ENCODE peak calls at places on chromosomes 3 and 15, in seven cellular contexts. One of them, this sample, is unnamed. For H3K9me3 and H3K4me1, the result is how much of the 10 kb centered on the place peaks cover.

GRCh38 chr15:84839714-84840113 is 22.6 kb downstream of the ALPK3 start:
- DNase-seq in A549: no peak
- DNase-seq in mammary epithelial cell: no peak
- DNase-seq in upper lobe of right lung: no peak
- DNase-seq in thyroid gland: no peak
- DNase-seq in heart right ventricle: no peak
- DNase-seq in psoas muscle: no peak
- DNase-seq in this sample: no peak

GRCh38 chr3:19105826-19106225 is 42.5 kb upstream of the KCNH8 start:
- DNase-seq in heart right ventricle: no peak
- DNase-seq in thyroid gland: no peak
- DNase-seq in psoas muscle: no peak
- DNase-seq in mammary epithelial cell: no peak
- DNase-seq in upper lobe of right lung: no peak
- DNase-seq in A549: no peak
- DNase-seq in this sample: no peak

GRCh38 chr15:63939531-63940130 is 105.9 kb upstream of the HERC1 start:
- DNase-seq in thyroid gland: peak
- DNase-seq in upper lobe of right lung: no peak
- DNase-seq in A549: no peak
- DNase-seq in psoas muscle: peak
- DNase-seq in mammary epithelial cell: no peak
- DNase-seq in heart right ventricle: peak
- DNase-seq in this sample: no peak

GRCh38 chr3:123695731-123696640 is 111.1 kb upstream of the HACD2 start:
- DNase-seq in thyroid gland: no peak
- DNase-seq in upper lobe of right lung: no peak
- DNase-seq in heart right ventricle: no peak
- DNase-seq in psoas muscle: no peak
- DNase-seq in A549: no peak
- DNase-seq in mammary epithelial cell: no peak
- DNase-seq in this sample: no peak

GRCh38 chr3:161265916-161266571 is 44.9 kb downstream of the NMD3 start:
- DNase-seq in A549: no peak
- DNase-seq in mammary epithelial cell: peak
- DNase-seq in thyroid gland: no peak
- DNase-seq in heart right ventricle: no peak
- DNase-seq in upper lobe of right lung: no peak
- DNase-seq in psoas muscle: no peak
- DNase-seq in this sample: no peak

GRCh38 chr15:89430530-89431341 is 65.6 kb downstream of the RHCG start:
- DNase-seq in heart right ventricle: peak
- DNase-seq in psoas muscle: peak
- DNase-seq in thyroid gland: peak
- DNase-seq in A549: peak
- DNase-seq in mammary epithelial cell: peak
- DNase-seq in upper lobe of right lung: peak
- DNase-seq in this sample: peak

GRCh38 chr15:49649987-49650386 is 29.1 kb downstream of the DTWD1 start:
- DNase-seq in A549: no peak
- DNase-seq in thyroid gland: no peak
- DNase-seq in mammary epithelial cell: no peak
- DNase-seq in upper lobe of right lung: no peak
- DNase-seq in psoas muscle: no peak
- DNase-seq in heart right ventricle: no peak
- DNase-seq in this sample: no peak

GRCh38 chr3:194727435-194728128 is 41.9 kb downstream of the FAM43A start:
- DNase-seq in mammary epithelial cell: no peak
- DNase-seq in psoas muscle: no peak
- DNase-seq in heart right ventricle: no peak
- DNase-seq in upper lobe of right lung: no peak
- DNase-seq in thyroid gland: no peak
- DNase-seq in A549: no peak
- DNase-seq in this sample: no peak

GRCh38 chr3:177150970-177151627 is 46.2 kb downstream of the TBL1XR1 start:
- DNase-seq in heart right ventricle: no peak
- DNase-seq in mammary epithelial cell: peak
- DNase-seq in A549: peak
- DNase-seq in psoas muscle: no peak
- DNase-seq in upper lobe of right lung: no peak
- DNase-seq in thyroid gland: no peak
- DNase-seq in this sample: no peak

GRCh38 chr3:33975463-33975862 is 177.0 kb downstream of the PDCD6IP start:
- DNase-seq in mammary epithelial cell: no peak
- DNase-seq in thyroid gland: no peak
- DNase-seq in heart right ventricle: no peak
- DNase-seq in upper lobe of right lung: no peak
- DNase-seq in A549: no peak
- DNase-seq in psoas muscle: no peak
- DNase-seq in this sample: no peak

GRCh38 chr3:87350367-87351199 is 74.2 kb upstream of the POU1F1 start:
- DNase-seq in heart right ventricle: no peak
- DNase-seq in upper lobe of right lung: no peak
- DNase-seq in A549: peak
- DNase-seq in mammary epithelial cell: peak
- DNase-seq in thyroid gland: no peak
- DNase-seq in psoas muscle: no peak
- DNase-seq in this sample: peak

GRCh38 chr3:137946341-137946973 is 63.5 kb upstream of the CLDN18 start:
- DNase-seq in psoas muscle: no peak
- DNase-seq in heart right ventricle: peak
- DNase-seq in mammary epithelial cell: peak
- DNase-seq in upper lobe of right lung: peak
- DNase-seq in thyroid gland: peak
- DNase-seq in A549: peak
- DNase-seq in this sample: peak

GRCh38 chr3:74119221-74119620 is 494.5 kb upstream of the PDZRN3 start:
- DNase-seq in A549: no peak
- DNase-seq in mammary epithelial cell: no peak
- DNase-seq in psoas muscle: no peak
- DNase-seq in upper lobe of right lung: no peak
- DNase-seq in heart right ventricle: no peak
- DNase-seq in thyroid gland: no peak
- DNase-seq in this sample: no peak

GRCh38 chr3:62585861-62586260 is 212.5 kb upstream of the FEZF2 start:
- DNase-seq in A549: no peak
- DNase-seq in thyroid gland: no peak
- DNase-seq in heart right ventricle: no peak
- DNase-seq in psoas muscle: no peak
- DNase-seq in mammary epithelial cell: no peak
- DNase-seq in upper lobe of right lung: no peak
- DNase-seq in this sample: no peak

DNA sequence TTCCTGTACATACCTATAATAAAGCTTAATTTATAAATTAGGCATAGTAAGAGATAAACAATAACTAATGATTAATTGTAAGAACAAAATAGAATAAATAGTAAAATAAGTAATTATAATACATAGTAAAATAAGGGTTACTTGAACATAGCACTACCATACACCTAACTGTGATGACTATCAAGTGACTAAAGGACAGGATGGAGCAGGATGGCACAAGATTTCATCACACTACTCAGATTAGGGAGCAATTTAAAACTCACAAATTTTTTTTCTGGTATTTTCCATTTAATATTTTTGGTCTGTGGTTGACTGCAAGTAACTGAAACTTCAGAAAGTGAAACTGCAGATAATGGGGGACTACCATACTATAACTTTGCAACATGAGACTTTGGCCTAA is 14.8 kb downstream of the RFX7 start:
- DNase-seq in psoas muscle: no peak
- DNase-seq in heart right ventricle: no peak
- DNase-seq in upper lobe of right lung: no peak
- DNase-seq in mammary epithelial cell: no peak
- DNase-seq in thyroid gland: no peak
- DNase-seq in A549: no peak
- DNase-seq in this sample: no peak
- H3K9me3 ChIP-seq in psoas muscle: under half
- H3K9me3 ChIP-seq in heart right ventricle: half or more
- H3K9me3 ChIP-seq in upper lobe of right lung: under half
- H3K9me3 ChIP-seq in mammary epithelial cell: under half
- H3K9me3 ChIP-seq in thyroid gland: under half
- H3K9me3 ChIP-seq in A549: half or more
- H3K9me3 ChIP-seq in this sample: under half

GRCh38 chr3:156685198-156685597 is 10.8 kb downstream of the TIPARP start:
- DNase-seq in mammary epithelial cell: peak
- DNase-seq in psoas muscle: no peak
- DNase-seq in A549: peak
- DNase-seq in upper lobe of right lung: no peak
- DNase-seq in thyroid gland: no peak
- DNase-seq in heart right ventricle: no peak
- DNase-seq in this sample: no peak

GRCh38 chr3:156687023-156687422 is 12.6 kb downstream of the TIPARP start:
- DNase-seq in A549: no peak
- DNase-seq in mammary epithelial cell: no peak
- DNase-seq in psoas muscle: no peak
- DNase-seq in upper lobe of right lung: no peak
- DNase-seq in heart right ventricle: no peak
- DNase-seq in thyroid gland: no peak
- DNase-seq in this sample: no peak

GRCh38 chr3:156682963-156683362 is 8.6 kb downstream of the TIPARP start:
- DNase-seq in psoas muscle: no peak
- DNase-seq in A549: no peak
- DNase-seq in mammary epithelial cell: no peak
- DNase-seq in upper lobe of right lung: no peak
- DNase-seq in thyroid gland: no peak
- DNase-seq in heart right ventricle: no peak
- DNase-seq in this sample: no peak

GRCh38 chr3:156688849-156689452 is 14.6 kb downstream of the TIPARP start:
- DNase-seq in mammary epithelial cell: no peak
- DNase-seq in A549: no peak
- DNase-seq in psoas muscle: no peak
- DNase-seq in heart right ventricle: no peak
- DNase-seq in upper lobe of right lung: no peak
- DNase-seq in thyroid gland: no peak
- DNase-seq in this sample: no peak

DNA sequence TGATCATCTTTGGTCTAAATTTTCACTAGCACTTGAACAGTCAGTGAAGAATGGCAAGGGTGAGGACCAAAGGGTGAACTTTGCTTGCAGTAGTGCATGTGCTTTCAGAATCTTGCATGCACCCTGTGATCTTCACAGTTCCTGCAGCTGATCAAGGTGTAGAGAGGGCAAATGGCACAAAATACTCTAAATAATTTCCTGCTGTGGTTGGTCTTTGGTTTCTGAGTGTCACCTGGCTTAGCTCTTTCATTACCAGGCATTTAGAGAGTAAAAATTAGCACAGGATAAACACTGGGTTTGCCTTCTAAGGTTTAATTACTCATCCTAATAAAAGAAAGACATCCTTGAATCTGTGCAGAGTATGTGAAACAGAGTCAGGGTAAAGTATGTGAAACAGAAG is 11.4 kb downstream of the TIPARP start:
- DNase-seq in mammary epithelial cell: no peak
- DNase-seq in heart right ventricle: no peak
- DNase-seq in psoas muscle: no peak
- DNase-seq in A549: no peak
- DNase-seq in thyroid gland: no peak
- DNase-seq in upper lobe of right lung: no peak
- DNase-seq in this sample: no peak
- H3K4me1 ChIP-seq in mammary epithelial cell: half or more
- H3K4me1 ChIP-seq in heart right ventricle: half or more
- H3K4me1 ChIP-seq in psoas muscle: half or more
- H3K4me1 ChIP-seq in A549: half or more
- H3K4me1 ChIP-seq in thyroid gland: half or more
- H3K4me1 ChIP-seq in upper lobe of right lung: half or more
- H3K4me1 ChIP-seq in this sample: under half

GRCh38 chr15:33586791-33587697 is 276.3 kb downstream of the RYR3 start:
- DNase-seq in psoas muscle: no peak
- DNase-seq in upper lobe of right lung: no peak
- DNase-seq in thyroid gland: no peak
- DNase-seq in A549: no peak
- DNase-seq in mammary epithelial cell: peak
- DNase-seq in heart right ventricle: no peak
- DNase-seq in this sample: no peak
- H3K4me3 ChIP-seq in psoas muscle: no peak
- H3K4me3 ChIP-seq in upper lobe of right lung: no peak
- H3K4me3 ChIP-seq in thyroid gland: no peak
- H3K4me3 ChIP-seq in A549: no peak
- H3K4me3 ChIP-seq in mammary epithelial cell: no peak
- H3K4me3 ChIP-seq in heart right ventricle: no peak
- H3K4me3 ChIP-seq in this sample: no peak

GRCh38 chr15:22224241-22224671 is 143.9 kb downstream of the OR4M2 start:
- DNase-seq in A549: peak
- DNase-seq in upper lobe of right lung: peak
- DNase-seq in mammary epithelial cell: no peak
- DNase-seq in psoas muscle: peak
- DNase-seq in heart right ventricle: no peak
- DNase-seq in thyroid gland: no peak
- DNase-seq in this sample: no peak
- H3K9me3 ChIP-seq in A549: under half
- H3K9me3 ChIP-seq in upper lobe of right lung: under half
- H3K9me3 ChIP-seq in mammary epithelial cell: under half
- H3K9me3 ChIP-seq in psoas muscle: under half
- H3K9me3 ChIP-seq in heart right ventricle: under half
- H3K9me3 ChIP-seq in thyroid gland: under half
- H3K9me3 ChIP-seq in this sample: under half

This sample was measured in BE2C.